ENCODE peak calls at places on chromosomes 3 and 15, in seven cellular contexts. Y, U, W, Q, Z, C and L are unnamed samples.

GRCh38 chr3:145959457-145960088 is 201.4 kb downstream of the PLOD2 start:
- DNase-seq in W (no peak), Z (no peak), Y (no peak), U (no peak), C (no peak), Q (no peak), L (no peak)

GRCh38 chr15:83053151-83053550 is 13.9 kb downstream of the BTBD1 start:
- DNase-seq in Z (no peak), W (no peak), Q (no peak), Y (no peak), U (no peak), C (no peak), L (no peak)

GRCh38 chr3:152595975-152596832 is 238.7 kb upstream of the P2RY1 start:
- DNase-seq in Y (no peak), W (no peak), Q (peak; percentile 88), U (peak; percentile 93), C (no peak), Z (peak; percentile 72), L (peak; percentile 62)

GRCh38 chr3:193971268-193971751 is 164.6 kb upstream of the HES1 start:
- DNase-seq in U (no peak), C (no peak), Z (peak; percentile 66), Y (no peak), Q (peak; percentile 58), W (no peak), L (no peak)

GRCh38 chr3:123766195-123767019 is 117.7 kb downstream of the MYLK start:
- DNase-seq in Z (no peak), Y (no peak), W (no peak), C (no peak), U (no peak), Q (no peak), L (no peak)

GRCh38 chr3:24615177-24615576 is 120.5 kb upstream of the THRB start:
- DNase-seq in Q (no peak), Z (no peak), Y (no peak), U (no peak), C (no peak), W (no peak), L (no peak)

GRCh38 chr3:43997788-43998373 is 243.8 kb upstream of the TOPAZ1 start:
- DNase-seq in U (no peak), Z (no peak), Y (no peak), C (no peak), W (no peak), Q (no peak), L (no peak)

GRCh38 chr3:172120912-172121311 is 81.5 kb downstream of the FNDC3B start:
- DNase-seq in Y (no peak), U (no peak), Q (no peak), Z (no peak), W (no peak), C (no peak), L (no peak)

GRCh38 chr3:50194903-50195500 is 3.6 kb downstream of the GNAT1 start:
- DNase-seq in C (no peak), W (no peak), U (no peak), Y (peak; percentile 42), Z (no peak), Q (no peak), L (no peak)

GRCh38 chr15:39851505-39852082 is 68.5 kb downstream of the GPR176 start:
- DNase-seq in Z (no peak), C (no peak), Q (no peak), W (no peak), Y (no peak), U (no peak), L (no peak)

GRCh38 chr3:30768703-30769550 is 125.5 kb downstream of the GADL1 start:
- DNase-seq in Q (no peak), C (peak; percentile 24), U (no peak), Y (peak; percentile 51), Z (peak; percentile 79), W (peak; percentile 41), L (peak; percentile 2)

GRCh38 chr3:106688463-106688862 is 688.8 kb upstream of the CCDC54 start:
- DNase-seq in C (no peak), W (no peak), Z (peak; percentile 36), U (no peak), Q (no peak), Y (no peak), L (no peak)

GRCh38 chr15:98596885-98597343 is 51.4 kb upstream of the IGF1R start:
- DNase-seq in Q (no peak), C (no peak), U (no peak), Y (no peak), Z (no peak), W (no peak), L (no peak)

GRCh38 chr3:38454884-38455638 is 1.4 kb downstream of the ACVR2B start:
- DNase-seq in W (no peak), U (no peak), Q (no peak), Z (peak; percentile 83), Y (no peak), C (peak; percentile 32), L (no peak)

GRCh38 chr3:37667359-37667758 is 194.3 kb upstream of the CTDSPL start:
- DNase-seq in U (no peak), Z (no peak), W (no peak), C (no peak), Y (no peak), Q (no peak), L (no peak)

GRCh38 chr15:72491768-72492167 is 17.6 kb downstream of the ARIH1 start:
- DNase-seq in U (no peak), Z (no peak), Q (no peak), Y (no peak), C (no peak), W (no peak), L (no peak)

GRCh38 chr3:114411811-114412803 is 118.3 kb downstream of the TIGIT start:
- DNase-seq in Q (no peak), Z (no peak), W (no peak), U (no peak), C (no peak), Y (peak; percentile 65), L (no peak)

GRCh38 chr3:149971403-149972075 is 844 bp upstream of the PFN2 start:
- DNase-seq in U (no peak), Y (peak; percentile 49), C (peak; percentile 73), Z (no peak), Q (no peak), W (no peak), L (no peak)

GRCh38 chr3:4021162-4021561 is 221.9 kb downstream of the LRRN1 start:
- DNase-seq in Q (no peak), U (no peak), Z (no peak), C (no peak), Y (no peak), W (no peak), L (no peak)

GRCh38 chr15:60370804-60371700 is 26.7 kb downstream of the ANXA2 start:
- DNase-seq in U (no peak), C (peak; percentile 38), W (no peak), Y (peak; percentile 97), Q (no peak), Z (peak; percentile 87), L (no peak)

GRCh38 chr3:126911162-126912026 is 71.5 kb upstream of the PLXNA1 start:
- DNase-seq in Z (peak; percentile 77), Y (peak; percentile 76), Q (peak; percentile 98), C (no peak), W (peak; percentile 38), U (peak; percentile 71), L (peak; percentile 91)

GRCh38 chr3:142987707-142988106 is 13.7 kb upstream of the U2SURP start:
- DNase-seq in Y (no peak), C (no peak), U (no peak), W (no peak), Q (no peak), Z (no peak), L (no peak)